ENCODE peak calls at places on chromosomes 5 and 9, in five cellular contexts. K is HL-60, M is pancreas, J is hepatocyte, F is heart left ventricle. T is an unnamed sample.

GRCh38 chr5:115098041-115098702 is 71.5 kb downstream of the TRIM36 start:
- DNase-seq in K (peak; percentile 5), M (peak; percentile 24), J (peak; percentile 63), F (no peak), T (peak; percentile 70)

GRCh38 chr9:33719581-33720374 is 75.6 kb upstream of the PRSS3 start:
- DNase-seq in K (no peak), M (no peak), J (no peak), F (peak; percentile 31), T (peak; percentile 24)

GRCh38 chr9:20552874-20553624 is 69.2 kb downstream of the MLLT3 start:
- DNase-seq in K (no peak), M (no peak), J (no peak), F (no peak), T (no peak)

GRCh38 chr5:3142261-3143027 is 391.0 kb upstream of the IRX2 start:
- DNase-seq in K (no peak), M (no peak), J (no peak), F (no peak), T (no peak)

GRCh38 chr5:170121321-170121720 is 15.6 kb downstream of the FOXI1 start:
- DNase-seq in K (no peak), M (no peak), J (no peak), F (no peak), T (no peak)

GRCh38 chr5:102223542-102224444 is 72.3 kb downstream of the SLCO4C1 start:
- DNase-seq in K (no peak), M (no peak), J (peak; percentile 74), F (no peak), T (no peak)

GRCh38 chr5:16889203-16889971 is 46.7 kb downstream of the MYO10 start:
- DNase-seq in K (no peak), M (no peak), J (no peak), F (no peak), T (no peak)

GRCh38 chr5:14155075-14155474 is 11.9 kb downstream of the TRIO start:
- DNase-seq in K (no peak), M (no peak), J (no peak), F (no peak), T (no peak)

GRCh38 chr5:91171322-91171721 is 211.8 kb downstream of the ARRDC3 start:
- DNase-seq in K (no peak), M (no peak), J (no peak), F (no peak), T (no peak)

GRCh38 chr5:53917095-53917494 is 356.7 kb downstream of the NDUFS4 start:
- DNase-seq in K (no peak), M (no peak), J (no peak), F (no peak), T (peak; percentile 55)

GRCh38 chr9:72954431-72955420 is 1.9 kb upstream of the ALDH1A1 start:
- DNase-seq in K (peak; percentile 8), M (no peak), J (no peak), F (no peak), T (no peak)

GRCh38 chr5:41264019-41264418 is 50.7 kb upstream of the C6 start:
- DNase-seq in K (no peak), M (no peak), J (peak; percentile 8), F (no peak), T (no peak)

GRCh38 chr9:72124947-72125346 is 24.3 kb upstream of the GDA start:
- DNase-seq in K (no peak), M (no peak), J (no peak), F (no peak), T (no peak)

GRCh38 chr5:179765400-179765799 is 28.4 kb upstream of the LTC4S start:
- DNase-seq in K (no peak), M (no peak), J (peak; percentile 23), F (peak; percentile 81), T (peak; percentile 73)

GRCh38 chr5:139164020-139164419 is 34.1 kb downstream of the SIL1 start:
- DNase-seq in K (no peak), M (no peak), J (no peak), F (no peak), T (no peak)

GRCh38 chr9:12604154-12604825 is 88.9 kb upstream of the TYRP1 start:
- DNase-seq in K (no peak), M (no peak), J (peak; percentile 30), F (peak; percentile 26), T (peak; percentile 51)

GRCh38 chr5:61402244-61402823 is 70.3 kb downstream of the ZSWIM6 start:
- DNase-seq in K (no peak), M (no peak), J (no peak), F (no peak), T (no peak)

GRCh38 chr9:137269231-137269772 is 8.2 kb upstream of the TOR4A start:
- DNase-seq in K (no peak), M (peak; percentile 59), J (peak; percentile 6), F (peak; percentile 80), T (no peak)

GRCh38 chr5:65329266-65329665 is 152.5 kb downstream of the ADAMTS6 start:
- DNase-seq in K (no peak), M (no peak), J (no peak), F (no peak), T (no peak)

GRCh38 chr5:40605295-40605958 is 74.3 kb upstream of the PTGER4 start:
- DNase-seq in K (no peak), M (no peak), J (no peak), F (no peak), T (no peak)

GRCh38 chr5:16675747-16676255 is 59.0 kb upstream of the RETREG1 start:
- DNase-seq in K (no peak), M (no peak), J (no peak), F (no peak), T (no peak)

GRCh38 chr9:131875828-131876485 is 136.1 kb upstream of the RAPGEF1 start:
- DNase-seq in K (no peak), M (no peak), J (no peak), F (no peak), T (peak; percentile 28)

DNA sequence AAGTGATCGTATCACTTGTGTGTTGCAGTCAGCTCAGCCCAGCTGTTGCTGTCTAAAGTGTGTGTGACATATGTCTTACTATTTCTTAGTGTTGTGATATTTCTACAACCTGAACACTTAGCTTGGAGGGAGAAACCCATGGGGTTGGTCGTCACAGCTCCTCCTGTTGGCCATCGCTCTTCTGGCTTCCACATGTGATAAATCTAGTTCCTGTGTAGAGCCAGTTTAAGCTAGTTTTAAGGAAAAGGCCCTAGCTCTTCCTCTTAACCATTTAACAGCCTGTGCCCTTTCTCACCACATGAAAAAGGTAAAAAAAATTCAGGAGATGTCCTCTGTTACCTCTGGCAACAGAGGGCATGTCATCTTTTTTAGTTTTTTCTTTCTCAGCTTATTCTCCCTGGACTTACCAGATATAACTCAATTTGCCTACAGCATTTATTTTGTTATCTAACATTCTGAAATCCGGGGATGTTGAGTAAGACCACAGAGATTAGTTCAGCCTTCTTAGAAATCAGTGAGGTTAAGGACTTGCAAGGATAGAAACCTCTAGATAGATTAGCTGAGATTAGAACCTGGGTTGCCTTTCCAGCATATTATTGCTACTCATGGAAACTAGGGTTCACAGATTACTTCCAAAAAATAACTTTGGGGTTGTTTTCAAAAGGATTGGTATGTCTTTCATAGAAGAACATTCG is 100.4 kb downstream of the GAPVD1 start:
- DNase-seq in K (no peak), M (no peak), J (peak; percentile 25), F (no peak), T (no peak)
- TF ChIP-seq CTCF in K (peak; percentile 35), M (no peak), J (peak; percentile 26), F (peak; percentile 16), T (peak; percentile 13)

GRCh38 chr9:134327671-134328231 is 1.5 kb downstream of the RXRA start:
- DNase-seq in K (no peak), M (no peak), J (no peak), F (peak; percentile 25), T (peak; percentile 46)
- H3K27ac ChIP-seq in K (peak overlapping the region; percentile 76), M (peak overlapping the region; percentile 81), J (peak overlapping the region; percentile 96), F (peak overlapping the region; percentile 91), T (peak overlapping the region; percentile 99)

GRCh38 chr5:156677963-156678362 is 172.1 kb upstream of the PPP1R2B start:
- DNase-seq in K (no peak), M (no peak), J (no peak), F (peak; percentile 64), T (no peak)

GRCh38 chr5:156678484-156678883 is 171.6 kb upstream of the PPP1R2B start:
- DNase-seq in K (no peak), M (no peak), J (no peak), F (no peak), T (no peak)

GRCh38 chr5:156670615-156671014 is 179.5 kb upstream of the PPP1R2B start:
- DNase-seq in K (no peak), M (no peak), J (no peak), F (no peak), T (no peak)

GRCh38 chr5:156680845-156681244 is 169.2 kb upstream of the PPP1R2B start:
- DNase-seq in K (no peak), M (no peak), J (no peak), F (peak; percentile 29), T (no peak)

GRCh38 chr5:156675402-156675801 is 174.7 kb upstream of the PPP1R2B start:
- DNase-seq in K (no peak), M (no peak), J (no peak), F (no peak), T (no peak)
- TF ChIP-seq CTCF in K (no peak), M (no peak), J (no peak), F (no peak), T (no peak)

GRCh38 chr5:133839090-133839489 is 129.3 kb downstream of the C5orf15 start:
- DNase-seq in K (no peak), M (no peak), J (no peak), F (no peak), T (no peak)
- H3K27ac ChIP-seq in K (no peak overlapping the region), M (no peak overlapping the region), J (no peak overlapping the region), F (no peak overlapping the region), T (no peak overlapping the region)

DNA sequence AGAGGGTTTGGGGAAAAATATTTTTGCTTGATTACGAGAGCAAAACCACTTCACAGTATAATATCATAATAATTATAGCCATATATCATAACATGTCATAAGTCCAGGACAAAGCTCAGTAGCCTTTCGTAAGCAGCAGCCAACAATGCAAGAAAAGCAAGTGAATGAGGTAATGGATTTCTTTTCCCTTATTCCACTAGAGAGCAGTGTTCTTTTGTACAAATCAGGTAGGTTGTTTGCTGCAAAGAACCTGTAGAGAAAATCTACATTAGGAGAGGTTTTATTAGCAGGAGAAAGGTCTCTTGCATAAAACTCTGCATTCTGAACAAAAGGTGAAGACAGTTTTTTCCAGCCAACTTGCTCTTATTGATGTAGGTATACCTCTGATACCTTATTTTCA is 1033.4 kb downstream of the TLE4 start:
- DNase-seq in K (no peak), M (no peak), J (peak; percentile 39), F (no peak), T (peak; percentile 16)
- TF ChIP-seq CTCF in K (no peak), M (peak; percentile 15), J (peak; percentile 69), F (peak; percentile 52), T (peak; percentile 53)

DNA sequence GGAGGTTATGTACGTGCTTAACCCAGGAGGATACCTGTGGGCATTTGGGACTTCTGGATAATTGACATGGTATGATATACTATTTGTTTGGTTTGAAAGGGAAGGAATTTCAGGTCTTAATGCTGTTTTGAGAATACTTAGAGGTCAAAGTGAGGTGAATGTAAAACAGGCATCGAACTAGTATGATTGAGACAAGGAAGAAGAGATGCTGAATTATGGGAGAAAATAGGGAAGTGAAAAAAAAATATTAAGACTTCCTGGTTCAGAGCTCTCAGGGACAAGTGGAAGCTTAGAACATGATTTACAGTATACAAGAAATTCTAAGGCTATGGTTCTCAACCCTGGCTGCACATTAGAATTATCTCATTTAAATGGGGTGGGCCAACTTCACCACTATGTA is 115.3 kb downstream of the CD180 start:
- DNase-seq in K (no peak), M (no peak), J (no peak), F (no peak), T (no peak)
- H3K27ac ChIP-seq in K (no peak overlapping the region), M (no peak overlapping the region), J (no peak overlapping the region), F (no peak overlapping the region), T (no peak overlapping the region)

GRCh38 chr9:114034176-114034575 is 43.9 kb downstream of the AMBP start:
- DNase-seq in K (no peak), M (no peak), J (no peak), F (no peak), T (no peak)
- TF ChIP-seq CTCF in K (no peak), M (no peak), J (no peak), F (no peak), T (no peak)

GRCh38 chr5:95884511-95884910 is 62.0 kb upstream of the GLRX start:
- DNase-seq in K (no peak), M (no peak), J (no peak), F (no peak), T (no peak)
- H3K27ac ChIP-seq in K (no peak overlapping the region), M (no peak overlapping the region), J (peak overlapping the region; percentile 17), F (no peak overlapping the region), T (no peak overlapping the region)

T was measured in RWPE1.